ENCODE peak calls at places on chromosomes 13 and 19, in ten cellular contexts. One of them, this sample, is unnamed.

GRCh38 chr13:31880849-31881494 is 141.6 kb downstream of the RXFP2 start:
- DNase-seq in GM10248: no peak
- DNase-seq in IMR-90: no peak
- DNase-seq in thoracic aorta: no peak
- DNase-seq in CD4-positive, alpha-beta T cell: no peak
- DNase-seq in A549: no peak
- DNase-seq in astrocyte of the cerebellum: no peak
- DNase-seq in brain microvascular endothelial cell: no peak
- DNase-seq in adrenal gland: no peak
- DNase-seq in fibroblast of pulmonary artery: no peak
- DNase-seq in this sample: no peak

GRCh38 chr13:37446503-37446902 is 152.1 kb downstream of the POSTN start:
- DNase-seq in A549: no peak
- DNase-seq in CD4-positive, alpha-beta T cell: no peak
- DNase-seq in adrenal gland: no peak
- DNase-seq in brain microvascular endothelial cell: peak; percentile 98
- DNase-seq in thoracic aorta: no peak
- DNase-seq in fibroblast of pulmonary artery: peak; percentile 90
- DNase-seq in IMR-90: peak; percentile 93
- DNase-seq in astrocyte of the cerebellum: peak; percentile 50
- DNase-seq in GM10248: no peak
- DNase-seq in this sample: no peak

GRCh38 chr19:49875177-49875576 is 2.0 kb downstream of the AKT1S1 start:
- DNase-seq in thoracic aorta: no peak
- DNase-seq in fibroblast of pulmonary artery: no peak
- DNase-seq in GM10248: no peak
- DNase-seq in IMR-90: no peak
- DNase-seq in brain microvascular endothelial cell: no peak
- DNase-seq in CD4-positive, alpha-beta T cell: no peak
- DNase-seq in astrocyte of the cerebellum: no peak
- DNase-seq in A549: no peak
- DNase-seq in adrenal gland: no peak
- DNase-seq in this sample: no peak

GRCh38 chr13:37540228-37540627 is 58.3 kb downstream of the POSTN start:
- DNase-seq in GM10248: no peak
- DNase-seq in brain microvascular endothelial cell: peak; percentile 39
- DNase-seq in thoracic aorta: no peak
- DNase-seq in adrenal gland: no peak
- DNase-seq in CD4-positive, alpha-beta T cell: no peak
- DNase-seq in IMR-90: peak; percentile 89
- DNase-seq in A549: no peak
- DNase-seq in fibroblast of pulmonary artery: no peak
- DNase-seq in astrocyte of the cerebellum: peak; percentile 12
- DNase-seq in this sample: no peak

GRCh38 chr19:39405930-39406655 is 554 bp upstream of the ZFP36 start:
- DNase-seq in adrenal gland: no peak
- DNase-seq in GM10248: no peak
- DNase-seq in IMR-90: no peak
- DNase-seq in thoracic aorta: peak; percentile 78
- DNase-seq in astrocyte of the cerebellum: no peak
- DNase-seq in fibroblast of pulmonary artery: no peak
- DNase-seq in A549: no peak
- DNase-seq in CD4-positive, alpha-beta T cell: peak; percentile 92
- DNase-seq in brain microvascular endothelial cell: no peak
- DNase-seq in this sample: peak; percentile 73

GRCh38 chr13:62643007-62643483 is 1227.4 kb upstream of the PCDH20 start:
- DNase-seq in adrenal gland: no peak
- DNase-seq in A549: no peak
- DNase-seq in fibroblast of pulmonary artery: peak; percentile 8
- DNase-seq in brain microvascular endothelial cell: peak; percentile 21
- DNase-seq in GM10248: no peak
- DNase-seq in CD4-positive, alpha-beta T cell: no peak
- DNase-seq in IMR-90: peak; percentile 66
- DNase-seq in thoracic aorta: no peak
- DNase-seq in astrocyte of the cerebellum: no peak
- DNase-seq in this sample: no peak

GRCh38 chr13:25503856-25504255 is 132.1 kb downstream of the ATP8A2 start:
- DNase-seq in IMR-90: no peak
- DNase-seq in GM10248: no peak
- DNase-seq in astrocyte of the cerebellum: no peak
- DNase-seq in brain microvascular endothelial cell: no peak
- DNase-seq in adrenal gland: no peak
- DNase-seq in thoracic aorta: no peak
- DNase-seq in fibroblast of pulmonary artery: no peak
- DNase-seq in A549: no peak
- DNase-seq in CD4-positive, alpha-beta T cell: no peak
- DNase-seq in this sample: no peak

GRCh38 chr19:31257426-31258130 is 91.7 kb downstream of the TSHZ3 start:
- DNase-seq in fibroblast of pulmonary artery: no peak
- DNase-seq in GM10248: no peak
- DNase-seq in CD4-positive, alpha-beta T cell: no peak
- DNase-seq in astrocyte of the cerebellum: no peak
- DNase-seq in IMR-90: no peak
- DNase-seq in brain microvascular endothelial cell: no peak
- DNase-seq in adrenal gland: no peak
- DNase-seq in A549: no peak
- DNase-seq in thoracic aorta: no peak
- DNase-seq in this sample: no peak

GRCh38 chr13:38686635-38687245 is at the start of gene FREM2:
- DNase-seq in fibroblast of pulmonary artery: peak; percentile 9
- DNase-seq in A549: peak; percentile 3
- DNase-seq in GM10248: no peak
- DNase-seq in IMR-90: no peak
- DNase-seq in brain microvascular endothelial cell: no peak
- DNase-seq in thoracic aorta: no peak
- DNase-seq in adrenal gland: no peak
- DNase-seq in astrocyte of the cerebellum: peak; percentile 26
- DNase-seq in CD4-positive, alpha-beta T cell: no peak
- DNase-seq in this sample: no peak

GRCh38 chr19:17436094-17436873 is 12.2 kb downstream of the TMEM221 start:
- DNase-seq in GM10248: no peak
- DNase-seq in brain microvascular endothelial cell: no peak
- DNase-seq in IMR-90: no peak
- DNase-seq in fibroblast of pulmonary artery: no peak
- DNase-seq in CD4-positive, alpha-beta T cell: no peak
- DNase-seq in A549: no peak
- DNase-seq in adrenal gland: no peak
- DNase-seq in thoracic aorta: no peak
- DNase-seq in astrocyte of the cerebellum: no peak
- DNase-seq in this sample: no peak

GRCh38 chr13:79780240-79780639 is 299.3 kb downstream of the NDFIP2 start:
- DNase-seq in astrocyte of the cerebellum: no peak
- DNase-seq in GM10248: no peak
- DNase-seq in adrenal gland: no peak
- DNase-seq in fibroblast of pulmonary artery: peak; percentile 16
- DNase-seq in thoracic aorta: no peak
- DNase-seq in CD4-positive, alpha-beta T cell: no peak
- DNase-seq in A549: no peak
- DNase-seq in brain microvascular endothelial cell: peak; percentile 34
- DNase-seq in IMR-90: peak; percentile 42
- DNase-seq in this sample: peak; percentile 9

GRCh38 chr13:59492030-59492636 is 671.6 kb downstream of the DIAPH3 start:
- DNase-seq in thoracic aorta: no peak
- DNase-seq in A549: no peak
- DNase-seq in GM10248: no peak
- DNase-seq in astrocyte of the cerebellum: no peak
- DNase-seq in brain microvascular endothelial cell: peak; percentile 35
- DNase-seq in fibroblast of pulmonary artery: no peak
- DNase-seq in adrenal gland: no peak
- DNase-seq in CD4-positive, alpha-beta T cell: no peak
- DNase-seq in IMR-90: peak; percentile 36
- DNase-seq in this sample: no peak

GRCh38 chr13:99878921-99879610 is 92.5 kb downstream of the ZIC5 start:
- DNase-seq in astrocyte of the cerebellum: no peak
- DNase-seq in A549: no peak
- DNase-seq in GM10248: no peak
- DNase-seq in adrenal gland: no peak
- DNase-seq in thoracic aorta: no peak
- DNase-seq in fibroblast of pulmonary artery: no peak
- DNase-seq in IMR-90: no peak
- DNase-seq in brain microvascular endothelial cell: no peak
- DNase-seq in CD4-positive, alpha-beta T cell: no peak
- DNase-seq in this sample: no peak

GRCh38 chr19:3535235-3535921 is 3.6 kb upstream of the TEKTIP1 start:
- DNase-seq in adrenal gland: no peak
- DNase-seq in CD4-positive, alpha-beta T cell: no peak
- DNase-seq in astrocyte of the cerebellum: no peak
- DNase-seq in A549: no peak
- DNase-seq in fibroblast of pulmonary artery: no peak
- DNase-seq in thoracic aorta: no peak
- DNase-seq in brain microvascular endothelial cell: no peak
- DNase-seq in IMR-90: no peak
- DNase-seq in GM10248: no peak
- DNase-seq in this sample: no peak

GRCh38 chr13:57865600-57866294 is 234.2 kb downstream of the PCDH17 start:
- DNase-seq in IMR-90: no peak
- DNase-seq in A549: no peak
- DNase-seq in GM10248: no peak
- DNase-seq in brain microvascular endothelial cell: no peak
- DNase-seq in CD4-positive, alpha-beta T cell: no peak
- DNase-seq in thoracic aorta: no peak
- DNase-seq in astrocyte of the cerebellum: no peak
- DNase-seq in adrenal gland: no peak
- DNase-seq in fibroblast of pulmonary artery: no peak
- DNase-seq in this sample: no peak

GRCh38 chr19:42693760-42694350 is 46.4 kb downstream of the PSG3 start:
- DNase-seq in GM10248: peak; percentile 26
- DNase-seq in fibroblast of pulmonary artery: peak; percentile 51
- DNase-seq in IMR-90: peak; percentile 46
- DNase-seq in thoracic aorta: no peak
- DNase-seq in CD4-positive, alpha-beta T cell: no peak
- DNase-seq in adrenal gland: peak; percentile 36
- DNase-seq in A549: peak; percentile 98
- DNase-seq in astrocyte of the cerebellum: peak; percentile 9
- DNase-seq in brain microvascular endothelial cell: peak; percentile 14
- DNase-seq in this sample: peak; percentile 57

GRCh38 chr13:67964091-67964490 is 734.0 kb upstream of the PCDH9 start:
- DNase-seq in CD4-positive, alpha-beta T cell: no peak
- DNase-seq in brain microvascular endothelial cell: no peak
- DNase-seq in thoracic aorta: no peak
- DNase-seq in fibroblast of pulmonary artery: no peak
- DNase-seq in astrocyte of the cerebellum: no peak
- DNase-seq in adrenal gland: no peak
- DNase-seq in IMR-90: no peak
- DNase-seq in A549: no peak
- DNase-seq in GM10248: no peak
- DNase-seq in this sample: no peak

GRCh38 chr13:90706631-90707030 is 640.9 kb upstream of the MIR17HG start:
- DNase-seq in fibroblast of pulmonary artery: no peak
- DNase-seq in brain microvascular endothelial cell: no peak
- DNase-seq in adrenal gland: no peak
- DNase-seq in IMR-90: no peak
- DNase-seq in CD4-positive, alpha-beta T cell: no peak
- DNase-seq in GM10248: no peak
- DNase-seq in thoracic aorta: no peak
- DNase-seq in A549: no peak
- DNase-seq in astrocyte of the cerebellum: no peak
- DNase-seq in this sample: no peak
- TF ChIP-seq CTCF in fibroblast of pulmonary artery: no peak
- TF ChIP-seq CTCF in brain microvascular endothelial cell: no peak
- TF ChIP-seq CTCF in adrenal gland: no peak
- TF ChIP-seq CTCF in IMR-90: no peak
- TF ChIP-seq CTCF in CD4-positive, alpha-beta T cell: no peak
- TF ChIP-seq CTCF in GM10248: no peak
- TF ChIP-seq CTCF in thoracic aorta: no peak
- TF ChIP-seq CTCF in A549: no peak
- TF ChIP-seq CTCF in astrocyte of the cerebellum: no peak
- TF ChIP-seq CTCF in this sample: no peak

GRCh38 chr13:110714798-110715394 is 1.4 kb downstream of the ING1 start:
- DNase-seq in adrenal gland: peak; percentile 65
- DNase-seq in IMR-90: peak; percentile 25
- DNase-seq in astrocyte of the cerebellum: no peak
- DNase-seq in thoracic aorta: no peak
- DNase-seq in CD4-positive, alpha-beta T cell: peak; percentile 36
- DNase-seq in brain microvascular endothelial cell: peak; percentile 18
- DNase-seq in fibroblast of pulmonary artery: peak; percentile 50
- DNase-seq in A549: no peak
- DNase-seq in GM10248: no peak
- DNase-seq in this sample: no peak
- TF ChIP-seq CTCF in adrenal gland: no peak
- TF ChIP-seq CTCF in IMR-90: no peak
- TF ChIP-seq CTCF in astrocyte of the cerebellum: no peak
- TF ChIP-seq CTCF in thoracic aorta: no peak
- TF ChIP-seq CTCF in CD4-positive, alpha-beta T cell: no peak
- TF ChIP-seq CTCF in brain microvascular endothelial cell: peak; percentile 22
- TF ChIP-seq CTCF in fibroblast of pulmonary artery: peak; percentile 11
- TF ChIP-seq CTCF in A549: no peak
- TF ChIP-seq CTCF in GM10248: peak; percentile 16
- TF ChIP-seq CTCF in this sample: no peak

GRCh38 chr13:80841346-80841882 is 500.5 kb upstream of the SPRY2 start:
- DNase-seq in GM10248: no peak
- DNase-seq in adrenal gland: no peak
- DNase-seq in fibroblast of pulmonary artery: no peak
- DNase-seq in CD4-positive, alpha-beta T cell: no peak
- DNase-seq in thoracic aorta: no peak
- DNase-seq in astrocyte of the cerebellum: no peak
- DNase-seq in A549: no peak
- DNase-seq in brain microvascular endothelial cell: no peak
- DNase-seq in IMR-90: no peak
- DNase-seq in this sample: no peak
- TF ChIP-seq CTCF in GM10248: no peak
- TF ChIP-seq CTCF in adrenal gland: no peak
- TF ChIP-seq CTCF in fibroblast of pulmonary artery: no peak
- TF ChIP-seq CTCF in CD4-positive, alpha-beta T cell: no peak
- TF ChIP-seq CTCF in thoracic aorta: no peak
- TF ChIP-seq CTCF in astrocyte of the cerebellum: no peak
- TF ChIP-seq CTCF in A549: no peak
- TF ChIP-seq CTCF in brain microvascular endothelial cell: no peak
- TF ChIP-seq CTCF in IMR-90: no peak
- TF ChIP-seq CTCF in this sample: no peak

DNA sequence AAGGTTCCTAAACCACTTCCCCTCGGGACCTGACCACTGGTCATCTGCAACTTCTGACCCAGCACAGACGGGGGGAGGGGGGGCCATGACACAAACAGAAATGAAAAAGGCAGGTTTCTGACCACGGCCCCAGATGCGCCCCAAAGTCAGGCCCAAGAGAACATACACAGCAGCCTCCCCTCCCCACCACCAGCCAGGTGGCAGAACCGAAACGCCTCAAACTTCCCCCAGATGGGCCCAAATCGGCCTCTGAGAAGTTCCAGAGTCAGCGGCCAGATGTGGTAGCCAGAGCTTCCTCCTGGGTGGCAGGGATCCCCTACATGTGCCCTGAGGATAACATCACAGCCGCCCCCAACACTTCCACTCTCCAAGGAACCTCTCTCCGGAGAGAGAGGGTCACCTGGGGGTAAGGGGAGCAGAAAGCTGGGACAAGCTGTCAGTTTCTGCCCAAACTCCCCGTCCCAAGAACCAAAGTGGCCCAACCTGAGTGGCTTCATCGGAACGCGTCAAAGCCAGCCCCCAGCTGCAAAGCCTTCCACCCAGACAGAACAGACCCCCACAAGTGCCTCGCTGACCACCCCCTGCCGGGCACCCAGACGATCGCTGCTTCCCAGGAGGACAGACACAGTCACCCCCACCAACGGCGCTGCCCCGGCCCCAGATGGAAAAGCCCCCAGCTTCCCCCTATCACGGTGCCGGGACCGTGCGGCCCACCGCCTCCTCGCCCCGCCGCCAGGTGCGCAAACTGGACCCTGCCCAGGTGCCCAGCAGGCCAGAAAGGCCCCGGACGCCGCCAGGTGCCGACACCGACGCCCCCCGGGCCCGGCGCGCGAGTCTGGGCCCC is 800 bp downstream of the ELL start:
- DNase-seq in brain microvascular endothelial cell: no peak
- DNase-seq in fibroblast of pulmonary artery: no peak
- DNase-seq in astrocyte of the cerebellum: no peak
- DNase-seq in A549: no peak
- DNase-seq in thoracic aorta: no peak
- DNase-seq in CD4-positive, alpha-beta T cell: no peak
- DNase-seq in adrenal gland: peak; percentile 54
- DNase-seq in GM10248: no peak
- DNase-seq in IMR-90: no peak
- DNase-seq in this sample: peak; percentile 46
- TF ChIP-seq CTCF in brain microvascular endothelial cell: peak; percentile 26
- TF ChIP-seq CTCF in fibroblast of pulmonary artery: no peak
- TF ChIP-seq CTCF in astrocyte of the cerebellum: no peak
- TF ChIP-seq CTCF in A549: no peak
- TF ChIP-seq CTCF in thoracic aorta: no peak
- TF ChIP-seq CTCF in CD4-positive, alpha-beta T cell: no peak
- TF ChIP-seq CTCF in adrenal gland: no peak
- TF ChIP-seq CTCF in GM10248: no peak
- TF ChIP-seq CTCF in IMR-90: no peak
- TF ChIP-seq CTCF in this sample: no peak